ENCODE peak calls at places on chromosomes 16 and 17, in nine cellular contexts. N is IMR-90, Y is mammary epithelial cell, L is GM23248, T is MM.1S, U is hepatocyte, K is H9, P is SK-N-SH, X is H1. D is an unnamed sample.

GRCh38 chr17:17435323-17435722 is 41.5 kb upstream of the MED9 start:
- DNase-seq in X (no peak), Y (no peak), U (peak; percentile 81), L (peak; percentile 94), T (no peak), P (no peak), N (peak; percentile 99), K (no peak), D (no peak)

GRCh38 chr16:58465817-58466216 is 34.1 kb upstream of the NDRG4 start:
- DNase-seq in Y (no peak), U (no peak), X (no peak), T (no peak), P (no peak), L (no peak), N (no peak), K (no peak), D (no peak)

GRCh38 chr17:59893617-59894100 is 738 bp downstream of the RPS6KB1 start:
- DNase-seq in K (no peak), P (peak; percentile 45), L (peak; percentile 62), Y (peak; percentile 31), N (peak; percentile 8), U (peak; percentile 57), T (peak; percentile 54), X (no peak), D (peak; percentile 75)

GRCh38 chr17:49280918-49281317 is 50.3 kb upstream of the PHOSPHO1 start:
- DNase-seq in T (no peak), P (no peak), X (no peak), Y (no peak), N (no peak), L (no peak), U (no peak), K (no peak), D (no peak)

GRCh38 chr16:57679768-57680167 is 11.7 kb downstream of the ADGRG3 start:
- DNase-seq in L (no peak), U (no peak), K (peak; percentile 65), N (no peak), P (no peak), X (no peak), T (no peak), Y (no peak), D (no peak)

GRCh38 chr17:80452173-80452915 is 24.1 kb downstream of the NPTX1 start:
- DNase-seq in P (no peak), X (no peak), T (no peak), Y (no peak), N (no peak), U (no peak), L (peak; percentile 21), K (no peak), D (no peak)

GRCh38 chr17:78049609-78050008 is 78.9 kb downstream of the TMC6 start:
- DNase-seq in T (no peak), K (no peak), N (no peak), X (no peak), Y (no peak), L (no peak), P (no peak), U (no peak), D (no peak)

GRCh38 chr17:17348872-17349723 is 45.9 kb downstream of the NT5M start:
- DNase-seq in N (no peak), P (peak; percentile 23), K (peak; percentile 25), U (peak; percentile 33), Y (no peak), L (peak; percentile 19), T (no peak), X (no peak), D (no peak)

GRCh38 chr17:79338589-79338988 is 264.0 kb downstream of the ENGASE start:
- DNase-seq in U (no peak), Y (peak; percentile 67), P (no peak), T (no peak), L (peak; percentile 53), N (peak; percentile 9), X (no peak), K (no peak), D (no peak)

GRCh38 chr16:12760819-12761611 is 42.7 kb downstream of the CPPED1 start:
- DNase-seq in X (no peak), Y (no peak), T (no peak), K (no peak), P (no peak), N (no peak), U (no peak), L (no peak), D (no peak)

GRCh38 chr16:3642397-3643094 is 11.9 kb upstream of the DNASE1 start:
- DNase-seq in N (no peak), K (no peak), T (no peak), X (peak; percentile 46), U (peak; percentile 88), P (peak; percentile 91), L (no peak), Y (peak; percentile 63), D (no peak)

GRCh38 chr16:84245933-84246678 is 6.3 kb upstream of the KCNG4 start:
- DNase-seq in Y (no peak), U (no peak), T (no peak), X (no peak), N (no peak), K (no peak), L (no peak), P (peak; percentile 47), D (no peak)

GRCh38 chr17:31789707-31790505 is 69.1 kb downstream of the COPRS start:
- DNase-seq in U (no peak), N (no peak), T (no peak), X (no peak), Y (no peak), L (no peak), P (no peak), K (no peak), D (no peak)

GRCh38 chr16:69727916-69728270 is 1.5 kb upstream of the NQO1 start:
- DNase-seq in X (no peak), T (no peak), U (no peak), L (no peak), N (no peak), P (no peak), K (no peak), Y (no peak), D (no peak)

GRCh38 chr17:36936455-36936934 is 780 bp upstream of the LHX1 start:
- DNase-seq in X (peak; percentile 95), Y (no peak), N (no peak), P (peak; percentile 84), T (no peak), L (no peak), K (peak; percentile 93), U (no peak), D (no peak)

GRCh38 chr16:58024673-58025350 is 742 bp upstream of the MMP15 start:
- DNase-seq in U (peak; percentile 85), P (peak; percentile 49), Y (no peak), T (no peak), L (peak; percentile 21), X (peak; percentile 73), N (no peak), K (peak; percentile 76), D (no peak)

GRCh38 chr17:65560628-65561371 is 648 bp downstream of the AXIN2 start:
- DNase-seq in Y (peak; percentile 65), N (peak; percentile 83), X (peak; percentile 86), P (peak; percentile 92), L (peak; percentile 93), U (peak; percentile 95), T (peak; percentile 88), K (peak; percentile 95), D (peak; percentile 78)

GRCh38 chr17:31841850-31842415 is 17.1 kb downstream of the COPRS start:
- DNase-seq in P (no peak), K (no peak), N (no peak), Y (no peak), U (no peak), T (no peak), X (no peak), L (no peak), D (no peak)

DNA sequence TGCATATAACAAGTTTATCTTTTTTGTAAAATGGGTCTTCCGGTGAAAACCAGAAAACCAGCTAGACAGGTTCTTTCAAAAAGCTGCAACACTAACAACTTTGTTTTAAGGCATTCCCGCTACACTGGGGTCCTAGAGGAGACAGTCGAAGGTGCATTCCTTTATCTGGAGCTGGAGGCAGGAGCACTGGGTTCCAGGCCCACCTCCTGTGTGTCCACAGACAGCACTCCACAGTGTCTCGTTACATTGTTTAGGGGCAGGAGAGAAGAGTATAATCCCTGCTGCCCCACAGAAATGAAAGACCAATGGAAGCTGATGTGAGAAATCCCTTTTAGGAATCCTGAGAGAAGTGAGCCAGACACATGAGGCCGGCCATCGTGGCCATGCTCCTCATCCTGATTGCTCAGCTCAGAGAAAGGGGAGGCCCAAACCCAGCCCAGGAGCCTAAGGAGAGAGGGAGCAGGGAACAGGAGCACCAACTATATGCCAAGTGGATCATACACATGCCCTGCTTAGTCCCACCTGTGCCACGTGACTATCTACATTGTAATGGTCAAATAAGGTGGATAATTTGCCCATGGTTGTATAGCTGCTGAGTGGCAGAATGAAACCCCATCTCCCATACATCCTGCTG is 59.5 kb downstream of the CCDC182 start:
- DNase-seq in P (no peak), Y (no peak), U (no peak), X (peak; percentile 44), K (no peak), T (no peak), N (no peak), L (no peak), D (no peak)
- H2AFZ ChIP-seq in P (no peak overlapping the region), Y (no peak overlapping the region), U (no peak overlapping the region), X (no peak overlapping the region), K (no peak overlapping the region), T (no peak overlapping the region), N (no peak overlapping the region), L (no peak overlapping the region), D (no peak overlapping the region)

GRCh38 chr16:85983606-85984005 is 84.6 kb downstream of the IRF8 start:
- DNase-seq in K (no peak), N (no peak), T (no peak), P (no peak), L (no peak), U (no peak), Y (no peak), X (no peak), D (no peak)
- H2AFZ ChIP-seq in K (no peak overlapping the region), N (no peak overlapping the region), T (no peak overlapping the region), P (no peak overlapping the region), L (no peak overlapping the region), U (no peak overlapping the region), Y (no peak overlapping the region), X (no peak overlapping the region), D (no peak overlapping the region)

DNA sequence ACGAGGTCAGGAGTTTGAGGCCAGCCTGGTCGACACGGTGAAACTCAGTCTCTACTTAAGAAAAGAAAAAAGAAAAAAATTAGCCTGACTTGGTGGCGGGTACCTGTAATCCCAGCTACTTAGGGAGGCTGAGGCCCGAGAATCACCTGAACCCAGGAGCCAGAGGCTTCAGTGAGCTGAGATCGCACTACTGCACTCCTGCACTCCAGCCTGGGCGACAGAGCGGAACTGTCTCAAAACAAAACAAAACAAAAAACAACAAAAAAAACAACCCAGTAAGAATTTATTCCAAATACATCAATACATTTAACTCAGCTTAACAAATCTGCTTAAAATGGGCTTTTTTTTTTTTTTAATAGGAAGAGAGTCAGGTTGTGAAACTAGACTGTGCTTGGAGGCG is 23.3 kb downstream of the KANSL1 start:
- DNase-seq in P (no peak), K (no peak), X (no peak), L (no peak), Y (no peak), N (no peak), T (no peak), U (no peak), D (no peak)
- H2AFZ ChIP-seq in P (no peak overlapping the region), K (no peak overlapping the region), X (no peak overlapping the region), L (no peak overlapping the region), Y (no peak overlapping the region), N (no peak overlapping the region), T (no peak overlapping the region), U (no peak overlapping the region), D (no peak overlapping the region)

DNA sequence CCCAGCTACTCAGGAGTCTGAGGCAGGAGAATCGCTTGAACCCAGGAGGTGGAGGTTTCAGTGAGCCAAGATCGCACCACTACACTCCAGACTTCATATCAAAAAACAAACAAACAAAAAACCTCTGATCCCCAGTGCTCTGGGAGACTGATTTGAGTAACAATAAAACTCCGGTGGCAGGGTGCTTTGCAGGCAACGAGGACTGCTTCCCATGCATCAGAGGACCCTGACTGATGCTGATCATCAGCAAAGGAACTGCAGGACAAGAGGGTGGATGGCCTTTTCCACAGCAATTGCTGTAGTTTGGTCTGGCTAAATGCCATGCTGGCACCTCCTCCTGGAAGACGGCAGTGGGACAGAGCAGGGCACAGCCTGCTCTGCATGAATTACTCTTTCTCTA is 6.4 kb upstream of the SLC39A11 start:
- DNase-seq in N (no peak), X (no peak), L (no peak), K (no peak), U (no peak), Y (no peak), T (no peak), P (no peak), D (no peak)
- H2AFZ ChIP-seq in N (no peak overlapping the region), X (peak overlapping the region; percentile 49), L (no peak overlapping the region), K (no peak overlapping the region), U (no peak overlapping the region), Y (no peak overlapping the region), T (no peak overlapping the region), P (no peak overlapping the region), D (no peak overlapping the region)

D was measured in Karpas-422.